ENCODE peak calls at places on chromosomes 1 and 21, in ten cellular contexts. H, I, X, A, J, K, M, N, L and B are unnamed samples.

GRCh38 chr1:155320661-155321576 is at the start of gene RUSC1:
- DNase-seq in M (no peak), I (peak; percentile 79), X (peak; percentile 92), N (peak; percentile 61), L (no peak), K (peak; percentile 58), H (peak; percentile 89), J (no peak), A (peak; percentile 35), B (peak; percentile 61)

GRCh38 chr21:24023402-24023801 is 1583.9 kb downstream of the MRPL39 start:
- DNase-seq in X (no peak), M (no peak), L (no peak), H (no peak), A (no peak), N (no peak), K (no peak), J (no peak), I (no peak), B (no peak)

GRCh38 chr1:92968138-92969032 is 7.1 kb upstream of the DIPK1A start:
- DNase-seq in K (peak; percentile 43), J (peak; percentile 45), X (no peak), H (no peak), N (no peak), L (peak; percentile 27), I (no peak), A (no peak), M (peak; percentile 17), B (no peak)

GRCh38 chr1:201307760-201308499 is 24.6 kb downstream of the PKP1 start:
- DNase-seq in H (no peak), I (no peak), J (peak; percentile 94), L (peak; percentile 81), A (no peak), M (peak; percentile 86), K (no peak), N (peak; percentile 91), X (no peak), B (peak; percentile 67)

GRCh38 chr1:42784946-42785693 is at the start of gene TMEM269:
- DNase-seq in H (no peak), I (no peak), A (no peak), X (peak; percentile 64), N (no peak), L (no peak), M (no peak), K (peak; percentile 23), J (no peak), B (no peak)

GRCh38 chr1:21937372-21938121 is 437 bp upstream of the HSPG2 start:
- DNase-seq in N (peak; percentile 75), J (peak; percentile 81), M (peak; percentile 81), H (peak; percentile 86), X (peak; percentile 83), I (peak; percentile 87), K (peak; percentile 75), A (peak; percentile 75), L (peak; percentile 79), B (peak; percentile 76)

GRCh38 chr21:29077651-29078090 is 4.2 kb upstream of the CCT8 start:
- DNase-seq in H (no peak), M (no peak), N (no peak), X (no peak), A (no peak), I (no peak), J (no peak), L (no peak), K (peak; percentile 68), B (no peak)

GRCh38 chr1:3135746-3136455 is 66.9 kb downstream of the PRDM16 start:
- DNase-seq in L (no peak), J (no peak), K (no peak), N (no peak), I (no peak), X (no peak), A (no peak), M (no peak), H (no peak), B (no peak)

GRCh38 chr1:207913951-207914350 is 3.0 kb upstream of the CD34 start:
- DNase-seq in A (no peak), K (no peak), H (no peak), N (no peak), L (no peak), I (no peak), M (no peak), X (no peak), J (no peak), B (no peak)

GRCh38 chr1:203170625-203171330 is 4.8 kb downstream of the MYBPH start:
- DNase-seq in L (no peak), N (no peak), X (no peak), I (no peak), H (no peak), A (no peak), K (no peak), J (no peak), M (no peak), B (no peak)

GRCh38 chr21:44730028-44730395 is 18.6 kb upstream of the TSPEAR start:
- DNase-seq in N (no peak), I (no peak), J (no peak), X (peak; percentile 33), M (no peak), A (no peak), L (no peak), H (no peak), K (no peak), B (no peak)

GRCh38 chr1:166484871-166485270 is 318.1 kb upstream of the FAM78B start:
- DNase-seq in L (no peak), J (no peak), I (no peak), K (no peak), M (no peak), X (no peak), H (no peak), A (no peak), N (no peak), B (no peak)

GRCh38 chr1:157532569-157532968 is 19.7 kb downstream of the FCRL5 start:
- DNase-seq in L (no peak), A (no peak), M (no peak), N (no peak), K (no peak), I (no peak), H (no peak), X (no peak), J (no peak), B (no peak)

GRCh38 chr1:68232354-68233148 is at the start of gene WLS:
- DNase-seq in J (peak; percentile 72), I (peak; percentile 86), H (peak; percentile 82), N (peak; percentile 66), M (peak; percentile 65), X (peak; percentile 89), L (peak; percentile 70), K (peak; percentile 80), A (peak; percentile 59), B (peak; percentile 70)

GRCh38 chr1:62076286-62076685 is 118.4 kb upstream of the L1TD1 start:
- DNase-seq in A (no peak), H (no peak), X (no peak), K (peak; percentile 92), N (no peak), M (peak; percentile 49), I (no peak), J (peak; percentile 95), L (peak; percentile 90), B (no peak)

GRCh38 chr1:156643266-156644092 is 1.6 kb downstream of the BCAN start:
- DNase-seq in J (no peak), K (no peak), X (no peak), A (no peak), H (no peak), N (no peak), L (no peak), I (no peak), M (no peak), B (no peak)

GRCh38 chr21:44982558-44983244 is 42.9 kb downstream of the SLX9 start:
- DNase-seq in K (peak; percentile 75), H (peak; percentile 46), N (no peak), A (no peak), I (no peak), J (no peak), L (no peak), M (no peak), X (peak; percentile 94), B (no peak)

GRCh38 chr1:57307382-57307781 is 116.5 kb downstream of the DAB1 start:
- DNase-seq in L (peak; percentile 2), K (no peak), A (no peak), N (no peak), X (no peak), H (peak; percentile 15), I (no peak), M (no peak), J (peak; percentile 21), B (no peak)

GRCh38 chr1:179775009-179775408 is 31.9 kb downstream of the FAM163A start:
- DNase-seq in L (no peak), A (no peak), K (no peak), J (no peak), H (no peak), M (no peak), N (no peak), I (no peak), X (no peak), B (no peak)

GRCh38 chr1:53834776-53835175 is 3.3 kb downstream of the NDC1 start:
- DNase-seq in A (no peak), J (no peak), M (no peak), X (no peak), L (no peak), N (no peak), I (no peak), H (no peak), K (no peak), B (no peak)
- TF ChIP-seq CTCF in A (no peak), J (no peak), M (no peak), X (no peak), L (no peak), N (no peak), I (no peak), H (no peak), K (no peak), B (no peak)

GRCh38 chr1:15168479-15168878 is 14.9 kb downstream of the TMEM51 start:
- DNase-seq in X (no peak), K (peak; percentile 97), J (peak; percentile 60), H (no peak), M (peak; percentile 46), A (no peak), L (peak; percentile 99), I (no peak), N (no peak), B (no peak)
- TF ChIP-seq CTCF in X (no peak), K (peak; percentile 38), J (no peak), H (no peak), M (no peak), A (no peak), L (peak; percentile 19), I (no peak), N (no peak), B (no peak)

GRCh38 chr1:90723561-90724108 is 6.5 kb upstream of the BARHL2 start:
- DNase-seq in L (no peak), N (no peak), K (no peak), J (no peak), M (peak; percentile 30), I (peak; percentile 42), X (no peak), H (no peak), A (no peak), B (no peak)
- TF ChIP-seq CTCF in L (no peak), N (no peak), K (no peak), J (peak; percentile 31), M (peak; percentile 10), I (peak; percentile 37), X (no peak), H (no peak), A (peak; percentile 45), B (no peak)

GRCh38 chr1:192140382-192140781 is 17.9 kb upstream of the RGS18 start:
- DNase-seq in X (no peak), H (no peak), J (no peak), L (no peak), K (peak; percentile 13), M (no peak), A (no peak), N (no peak), I (no peak), B (no peak)
- TF ChIP-seq CTCF in X (no peak), H (no peak), J (no peak), L (no peak), K (no peak), M (no peak), A (no peak), N (no peak), I (no peak), B (no peak)